ENCODE peak calls at places on chromosomes 16 and 17, in nine cellular contexts. D is GM12865, I is GM23338, P is cardiac muscle cell, E is uterus, Y is foreskin fibroblast, U is osteocyte, L is OCI-LY7, S is SK-N-SH. Z is an unnamed sample.

GRCh38 chr16:30185141-30185682 is 1.8 kb downstream of the CORO1A start:
- DNase-seq in I (no peak), Y (no peak), D (peak), L (peak), U (no peak), P (no peak), S (peak), E (peak), Z (no peak)

GRCh38 chr16:10752843-10753523 is 9.3 kb downstream of the NUBP1 start:
- DNase-seq in P (no peak), D (peak), S (no peak), Y (no peak), E (no peak), U (no peak), I (no peak), L (peak), Z (peak)

GRCh38 chr16:8753411-8754054 is 43.9 kb downstream of the TMEM186 start:
- DNase-seq in P (no peak), Y (no peak), D (no peak), S (no peak), U (no peak), L (no peak), I (no peak), E (no peak), Z (no peak)

GRCh38 chr16:48335961-48336360 is 49.3 kb downstream of the SIAH1 start:
- DNase-seq in Y (peak), U (no peak), S (no peak), P (no peak), E (no peak), D (no peak), I (peak), L (no peak), Z (no peak)

GRCh38 chr16:73172621-73173312 is 124.8 kb upstream of the ZFHX3 start:
- DNase-seq in D (no peak), P (peak), I (peak), S (peak), E (peak), Y (peak), L (no peak), U (peak), Z (peak)

GRCh38 chr17:8887834-8888703 is 20.6 kb upstream of the PIK3R6 start:
- DNase-seq in U (no peak), E (no peak), L (no peak), I (peak), P (peak), S (peak), Y (peak), D (no peak), Z (peak)

GRCh38 chr16:72819345-72819744 is 228.6 kb downstream of the ZFHX3 start:
- DNase-seq in I (no peak), U (no peak), E (no peak), Y (peak), L (no peak), S (no peak), D (no peak), P (no peak), Z (peak)

GRCh38 chr17:66393038-66393437 is 90.6 kb downstream of the PRKCA start:
- DNase-seq in I (no peak), P (no peak), D (no peak), Y (no peak), U (no peak), E (no peak), S (no peak), L (no peak), Z (no peak)

GRCh38 chr17:81923302-81924260 is 4.0 kb downstream of the MAFG start:
- DNase-seq in Y (peak), U (peak), P (peak), I (peak), D (no peak), E (no peak), L (no peak), S (no peak), Z (peak)

GRCh38 chr17:61862105-61862574 is 1.2 kb downstream of the BRIP1 start:
- DNase-seq in D (peak), L (peak), I (no peak), Y (peak), U (no peak), P (peak), S (no peak), E (no peak), Z (no peak)

GRCh38 chr17:57541472-57542394 is 203.4 kb downstream of the CCDC182 start:
- DNase-seq in U (no peak), I (no peak), E (peak), L (no peak), Y (no peak), P (no peak), D (no peak), S (peak), Z (peak)

GRCh38 chr17:13537211-13537610 is 64.5 kb downstream of the HS3ST3A1 start:
- DNase-seq in U (no peak), D (no peak), Y (no peak), P (no peak), S (no peak), L (no peak), E (no peak), I (no peak), Z (no peak)

GRCh38 chr16:85682516-85682915 is 6.2 kb downstream of the GINS2 start:
- DNase-seq in L (no peak), P (no peak), D (no peak), Y (no peak), E (no peak), I (no peak), U (no peak), S (no peak), Z (no peak)

GRCh38 chr16:80210787-80211186 is 330.0 kb upstream of the DYNLRB2 start:
- DNase-seq in I (no peak), D (no peak), U (no peak), E (no peak), L (no peak), S (no peak), P (no peak), Y (no peak), Z (peak)

GRCh38 chr17:50266384-50267073 is 7.7 kb upstream of the TMEM92 start:
- DNase-seq in I (no peak), U (peak), S (peak), Y (peak), D (no peak), P (no peak), L (no peak), E (peak), Z (no peak)

GRCh38 chr16:57470683-57471082 is 8.2 kb downstream of the POLR2C start:
- DNase-seq in U (no peak), D (no peak), P (peak), S (peak), Y (peak), L (no peak), E (peak), I (no peak), Z (peak)

GRCh38 chr17:7293131-7293557 is 1.3 kb downstream of the YBX2 start:
- DNase-seq in U (no peak), E (no peak), Y (no peak), S (peak), D (no peak), I (no peak), L (no peak), P (no peak), Z (no peak)

GRCh38 chr17:80877095-80877828 is 114.4 kb upstream of the CHMP6 start:
- DNase-seq in U (no peak), I (no peak), L (no peak), D (peak), E (no peak), Y (no peak), P (no peak), S (no peak), Z (no peak)

GRCh38 chr17:83194761-83195329 is 115.4 kb downstream of the METRNL start:
- DNase-seq in D (no peak), S (no peak), Y (peak), U (no peak), L (no peak), E (no peak), P (no peak), I (no peak), Z (peak)

GRCh38 chr16:9567674-9568073 is 476.2 kb downstream of the HAPSTR1 start:
- DNase-seq in Y (no peak), I (no peak), P (no peak), U (no peak), E (no peak), D (no peak), S (no peak), L (no peak), Z (no peak)

GRCh38 chr17:37488607-37489196 is 989 bp upstream of the DUSP14 start:
- DNase-seq in L (peak), S (peak), E (peak), I (peak), U (no peak), Y (peak), P (peak), D (peak), Z (peak)

GRCh38 chr17:50290074-50290702 is 15.9 kb downstream of the TMEM92 start:
- DNase-seq in E (peak), L (no peak), I (no peak), P (no peak), U (no peak), S (no peak), D (peak), Y (peak), Z (peak)

GRCh38 chr16:15983898-15984297 is 34.5 kb downstream of the ABCC1 start:
- DNase-seq in S (no peak), L (no peak), P (no peak), E (no peak), U (no peak), D (no peak), Y (peak), I (no peak), Z (no peak)

GRCh38 chr16:50323335-50324011 is 45.3 kb downstream of the BRD7 start:
- DNase-seq in P (no peak), D (no peak), E (no peak), S (peak), L (no peak), I (no peak), U (no peak), Y (peak), Z (peak)

GRCh38 chr17:39782980-39783379 is 45.2 kb downstream of the GRB7 start:
- DNase-seq in L (no peak), Y (no peak), E (no peak), P (no peak), I (no peak), U (no peak), S (no peak), D (no peak), Z (no peak)

GRCh38 chr16:84481051-84481735 is 23.3 kb downstream of the MEAK7 start:
- DNase-seq in I (no peak), U (peak), L (no peak), S (no peak), Y (no peak), D (no peak), E (no peak), P (no peak), Z (peak)
- TF ChIP-seq CTCF in I (no peak), U (no peak), L (no peak), S (no peak), Y (no peak), D (no peak), E (no peak), P (no peak), Z (no peak)

DNA sequence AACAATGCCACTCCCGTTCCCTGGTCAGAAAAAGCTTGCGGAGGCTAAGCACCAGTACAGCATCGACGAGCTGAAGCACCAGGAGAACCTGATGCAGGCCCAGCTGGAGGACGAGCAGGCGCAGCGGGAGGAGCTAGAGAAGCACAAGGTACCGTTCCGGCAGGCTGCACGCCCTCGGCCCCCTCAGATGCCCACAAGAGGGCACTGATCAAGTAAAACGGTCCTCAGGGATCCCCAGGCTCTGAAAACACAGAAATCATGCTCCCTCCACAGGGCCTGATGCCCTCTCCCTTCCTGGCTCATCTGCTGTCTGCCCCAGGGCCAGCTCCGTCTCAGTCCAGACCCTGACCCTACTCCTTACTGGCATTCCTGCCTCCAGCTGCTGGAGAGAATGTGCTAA is 21.6 kb downstream of the DRC3 start:
- DNase-seq in S (peak), I (peak), D (peak), U (no peak), P (peak), Y (peak), L (peak), E (no peak), Z (peak)
- TF ChIP-seq CTCF in S (peak), I (peak), D (peak), U (peak), P (peak), Y (peak), L (peak), E (no peak), Z (peak)

GRCh38 chr16:19980866-19981265 is 92.8 kb downstream of the GPR139 start:
- DNase-seq in U (no peak), Y (no peak), E (no peak), I (peak), S (peak), P (peak), D (peak), L (no peak), Z (no peak)
- TF ChIP-seq CTCF in U (peak), Y (peak), E (no peak), I (peak), S (peak), P (peak), D (peak), L (peak), Z (peak)

GRCh38 chr17:74859439-74860228 is at the start of gene GRIN2C:
- DNase-seq in E (no peak), L (no peak), P (peak), S (peak), U (no peak), D (no peak), Y (peak), I (no peak), Z (peak)
- TF ChIP-seq CTCF in E (no peak), L (peak), P (no peak), S (peak), U (peak), D (peak), Y (peak), I (peak), Z (peak)

GRCh38 chr17:47732399-47733046 is 513 bp upstream of the TBX21 start:
- DNase-seq in S (peak), E (no peak), Y (no peak), U (no peak), I (peak), L (no peak), P (no peak), D (no peak), Z (no peak)

GRCh38 chr17:47733414-47734288 is 615 bp downstream of the TBX21 start:
- DNase-seq in S (peak), D (no peak), Y (no peak), U (no peak), E (no peak), I (peak), L (no peak), P (peak), Z (no peak)

GRCh38 chr17:47731396-47731795 is 1.6 kb upstream of the TBX21 start:
- DNase-seq in S (peak), E (no peak), L (no peak), P (no peak), D (no peak), I (no peak), Y (no peak), U (no peak), Z (no peak)

GRCh38 chr17:47735139-47735464 is 2.1 kb downstream of the TBX21 start:
- DNase-seq in L (no peak), D (no peak), S (no peak), Y (no peak), P (no peak), U (no peak), I (no peak), E (no peak), Z (no peak)

DNA sequence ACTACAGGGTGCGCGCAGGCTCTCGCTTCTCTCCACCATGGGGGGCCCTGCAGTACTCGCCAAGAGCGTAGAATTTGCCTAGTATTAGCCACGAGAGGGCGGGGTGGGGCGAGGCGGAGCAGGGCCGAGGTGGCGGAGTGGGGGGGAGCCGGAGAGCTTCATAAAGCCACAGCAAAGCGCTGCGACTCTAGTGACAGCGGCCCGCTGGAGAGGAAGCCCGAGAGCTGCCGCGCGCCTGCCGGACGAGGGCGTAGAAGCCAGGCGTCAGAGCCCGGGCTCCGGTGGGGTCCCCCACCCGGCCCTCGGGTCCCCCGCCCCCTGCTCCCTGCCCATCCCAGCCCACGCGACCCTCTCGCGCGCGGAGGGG is at the start of gene TBX21:
- DNase-seq in E (peak), I (peak), S (peak), D (peak), Y (peak), L (peak), P (peak), U (no peak), Z (peak)
- TF ChIP-seq CTCF in E (no peak), I (peak), S (peak), D (peak), Y (no peak), L (peak), P (peak), U (peak), Z (no peak)

Z was measured in adrenal gland.